ENCODE peak calls at places on chromosomes 16 and 17, in ten cellular contexts. E is GM12891, O is stomach, M is transverse colon, D is breast epithelium, K is HCT116, C is esophagus muscularis mucosa, S is spleen, F is sigmoid colon, H is endothelial cell of umbilical vein. R is an unnamed sample.

GRCh38 chr16:87723224-87723619 is 42.6 kb downstream of the KLHDC4 start:
- DNase-seq in E (peak), O (peak), M (peak), D (no peak), K (no peak), C (no peak), S (peak), F (no peak), H (peak), R (no peak)

GRCh38 chr17:37781451-37781850 is 36.6 kb upstream of the HNF1B start:
- DNase-seq in E (no peak), O (no peak), M (no peak), D (no peak), K (no peak), C (no peak), S (no peak), F (no peak), H (no peak), R (no peak)

GRCh38 chr17:76630151-76630550 is 13.4 kb downstream of the ST6GALNAC1 start:
- DNase-seq in E (no peak), O (no peak), M (no peak), D (no peak), K (no peak), C (no peak), S (no peak), F (no peak), H (no peak), R (peak)

GRCh38 chr16:69482410-69482951 is 58.1 kb downstream of the CYB5B start:
- DNase-seq in E (no peak), O (peak), M (no peak), D (peak), K (no peak), C (no peak), S (no peak), F (peak), H (peak), R (no peak)

GRCh38 chr17:19457830-19458271 is 46.8 kb downstream of the RNF112 start:
- DNase-seq in E (no peak), O (no peak), M (no peak), D (no peak), K (no peak), C (no peak), S (peak), F (no peak), H (no peak), R (peak)

GRCh38 chr17:65359016-65359415 is 202.4 kb downstream of the AXIN2 start:
- DNase-seq in E (no peak), O (no peak), M (no peak), D (no peak), K (peak), C (no peak), S (no peak), F (no peak), H (peak), R (no peak)

GRCh38 chr17:28747046-28747691 is 3.4 kb downstream of the TRAF4 start:
- DNase-seq in E (no peak), O (peak), M (peak), D (peak), K (no peak), C (no peak), S (peak), F (no peak), H (peak), R (peak)

GRCh38 chr16:81480856-81481821 is 36.5 kb downstream of the CMIP start:
- DNase-seq in E (peak), O (peak), M (peak), D (no peak), K (no peak), C (no peak), S (peak), F (peak), H (no peak), R (no peak)

GRCh38 chr17:45006927-45007461 is 38.9 kb upstream of the C1QL1 start:
- DNase-seq in E (no peak), O (no peak), M (no peak), D (no peak), K (no peak), C (no peak), S (no peak), F (no peak), H (no peak), R (peak)

GRCh38 chr17:27256225-27257030 is 37.5 kb upstream of the WSB1 start:
- DNase-seq in E (no peak), O (no peak), M (no peak), D (no peak), K (no peak), C (no peak), S (no peak), F (no peak), H (peak), R (no peak)

GRCh38 chr17:27282054-27282501 is 11.8 kb upstream of the WSB1 start:
- DNase-seq in E (peak), O (no peak), M (no peak), D (no peak), K (no peak), C (no peak), S (no peak), F (no peak), H (no peak), R (no peak)

GRCh38 chr16:30523768-30524574 is 2.4 kb downstream of the ZNF768 start:
- DNase-seq in E (no peak), O (no peak), M (no peak), D (no peak), K (no peak), C (no peak), S (no peak), F (no peak), H (no peak), R (no peak)

GRCh38 chr16:87056551-87056950 is 260.6 kb downstream of the C16orf95 start:
- DNase-seq in E (no peak), O (no peak), M (no peak), D (no peak), K (no peak), C (no peak), S (no peak), F (peak), H (no peak), R (no peak)

GRCh38 chr17:236641-237405 is 55.4 kb upstream of the DOC2B start:
- DNase-seq in E (no peak), O (no peak), M (peak), D (no peak), K (no peak), C (no peak), S (peak), F (peak), H (no peak), R (no peak)

GRCh38 chr17:75591722-75592302 is 4.2 kb downstream of the MYO15B start:
- DNase-seq in E (no peak), O (no peak), M (no peak), D (no peak), K (no peak), C (no peak), S (no peak), F (peak), H (no peak), R (no peak)

GRCh38 chr16:68744744-68745280 is 7.7 kb downstream of the CDH1 start:
- DNase-seq in E (no peak), O (peak), M (peak), D (peak), K (peak), C (no peak), S (no peak), F (no peak), H (no peak), R (peak)

GRCh38 chr16:24990803-24991202 is 24.4 kb downstream of the ARHGAP17 start:
- DNase-seq in E (no peak), O (no peak), M (no peak), D (no peak), K (no peak), C (no peak), S (no peak), F (no peak), H (no peak), R (no peak)

GRCh38 chr17:66945451-66945850 is 19.1 kb upstream of the CACNG4 start:
- DNase-seq in E (no peak), O (no peak), M (no peak), D (peak), K (no peak), C (no peak), S (peak), F (no peak), H (no peak), R (no peak)

GRCh38 chr17:49514374-49514738 is 19.3 kb downstream of the NGFR start:
- DNase-seq in E (no peak), O (no peak), M (no peak), D (peak), K (no peak), C (no peak), S (peak), F (no peak), H (no peak), R (peak)

GRCh38 chr17:5097101-5097834 is 14.4 kb downstream of the ZNF232 start:
- DNase-seq in E (no peak), O (peak), M (peak), D (no peak), K (no peak), C (no peak), S (peak), F (peak), H (no peak), R (peak)

GRCh38 chr17:69468211-69468610 is 53.7 kb downstream of the MAP2K6 start:
- DNase-seq in E (no peak), O (no peak), M (no peak), D (no peak), K (no peak), C (no peak), S (no peak), F (no peak), H (no peak), R (no peak)

GRCh38 chr17:65984299-65984698 is 207.6 kb downstream of the CEP112 start:
- DNase-seq in E (no peak), O (no peak), M (no peak), D (no peak), K (no peak), C (no peak), S (no peak), F (no peak), H (no peak), R (no peak)

GRCh38 chr17:73820686-73821448 is 176.6 kb upstream of the SDK2 start:
- DNase-seq in E (no peak), O (peak), M (peak), D (no peak), K (no peak), C (no peak), S (no peak), F (peak), H (no peak), R (peak)

GRCh38 chr17:5759501-5759925 is 175.2 kb upstream of the NLRP1 start:
- DNase-seq in E (no peak), O (no peak), M (no peak), D (no peak), K (no peak), C (no peak), S (no peak), F (no peak), H (peak), R (no peak)

GRCh38 chr17:63476494-63476856 is 386 bp upstream of the ACE start:
- DNase-seq in E (no peak), O (no peak), M (no peak), D (no peak), K (no peak), C (no peak), S (no peak), F (no peak), H (peak), R (peak)

GRCh38 chr17:70476368-70476767 is 307.0 kb downstream of the KCNJ2 start:
- DNase-seq in E (no peak), O (no peak), M (no peak), D (no peak), K (no peak), C (no peak), S (no peak), F (no peak), H (no peak), R (no peak)

GRCh38 chr16:53745753-53746258 is 41.9 kb downstream of the FTO start:
- DNase-seq in E (no peak), O (no peak), M (no peak), D (no peak), K (peak), C (no peak), S (no peak), F (no peak), H (no peak), R (peak)

GRCh38 chr16:2858245-2859025 is 465 bp upstream of the PRSS22 start:
- DNase-seq in E (no peak), O (peak), M (peak), D (peak), K (peak), C (no peak), S (no peak), F (no peak), H (no peak), R (peak)

GRCh38 chr17:78377858-78378224 is 608 bp upstream of the PGS1 start:
- DNase-seq in E (no peak), O (no peak), M (no peak), D (no peak), K (no peak), C (no peak), S (peak), F (no peak), H (no peak), R (no peak)

GRCh38 chr16:61798741-61799140 is 237.5 kb downstream of the CDH8 start:
- DNase-seq in E (no peak), O (no peak), M (no peak), D (no peak), K (no peak), C (no peak), S (no peak), F (no peak), H (no peak), R (no peak)

GRCh38 chr17:29563816-29564215 is 3.0 kb downstream of the ABHD15 start:
- DNase-seq in E (no peak), O (peak), M (no peak), D (no peak), K (no peak), C (no peak), S (peak), F (no peak), H (no peak), R (no peak)

GRCh38 chr16:74567901-74568300 is 39.0 kb downstream of the GLG1 start:
- DNase-seq in E (no peak), O (no peak), M (no peak), D (no peak), K (no peak), C (no peak), S (no peak), F (no peak), H (no peak), R (no peak)

GRCh38 chr17:28174352-28175046 is 132.0 kb downstream of the NLK start:
- DNase-seq in E (peak), O (no peak), M (no peak), D (no peak), K (no peak), C (no peak), S (no peak), F (no peak), H (peak), R (no peak)

GRCh38 chr17:61809816-61810392 is 53.4 kb downstream of the BRIP1 start:
- DNase-seq in E (no peak), O (no peak), M (no peak), D (no peak), K (no peak), C (no peak), S (no peak), F (no peak), H (no peak), R (no peak)

GRCh38 chr17:51999654-52000053 is 158.9 kb downstream of the CA10 start:
- DNase-seq in E (no peak), O (no peak), M (no peak), D (no peak), K (no peak), C (no peak), S (no peak), F (no peak), H (no peak), R (no peak)

GRCh38 chr17:51992864-51993413 is 165.6 kb downstream of the CA10 start:
- DNase-seq in E (no peak), O (no peak), M (no peak), D (no peak), K (no peak), C (no peak), S (no peak), F (no peak), H (no peak), R (no peak)

GRCh38 chr17:51997723-51998122 is 160.8 kb downstream of the CA10 start:
- DNase-seq in E (no peak), O (no peak), M (no peak), D (no peak), K (no peak), C (no peak), S (no peak), F (no peak), H (no peak), R (no peak)

GRCh38 chr17:51995797-51996403 is 162.6 kb downstream of the CA10 start:
- DNase-seq in E (no peak), O (no peak), M (no peak), D (no peak), K (no peak), C (no peak), S (no peak), F (no peak), H (no peak), R (peak)
- TF ChIP-seq POLR2AphosphoS5 in E (no peak), O (no peak), M (no peak), D (no peak), K (no peak), C (no peak), S (no peak), F (no peak), H (no peak), R (no peak)

DNA sequence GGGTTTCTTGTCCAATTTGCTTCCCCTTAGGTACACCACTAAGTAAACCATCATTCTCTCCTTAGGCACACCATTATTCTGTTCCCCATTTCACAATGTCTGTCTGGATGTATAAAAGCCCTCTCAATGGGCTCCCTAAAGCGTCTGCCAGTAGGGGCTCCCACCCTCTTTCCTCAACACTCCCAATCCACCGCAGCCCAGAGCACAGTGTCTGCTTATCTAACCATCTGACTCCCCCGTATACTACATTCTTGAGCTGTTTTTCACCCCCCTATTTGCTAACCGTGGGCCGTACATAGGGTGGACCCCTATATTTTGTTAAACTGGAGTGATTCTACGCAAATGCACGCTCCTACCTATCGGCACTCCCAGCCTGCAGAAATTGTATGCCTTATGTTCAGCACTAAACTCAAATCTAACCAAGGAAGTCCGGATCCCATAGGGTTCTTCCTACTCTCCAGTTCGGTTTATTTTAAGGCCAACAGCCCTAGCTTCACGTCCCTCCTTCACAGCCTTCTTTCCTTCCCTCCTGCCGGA is 674 bp upstream of the PSMD3 start:
- DNase-seq in E (no peak), O (no peak), M (peak), D (no peak), K (no peak), C (no peak), S (no peak), F (no peak), H (no peak), R (peak)
- TF ChIP-seq POLR2AphosphoS5 in E (no peak), O (no peak), M (no peak), D (no peak), K (no peak), C (no peak), S (no peak), F (no peak), H (no peak), R (peak)

GRCh38 chr16:7206469-7206868 is 126.2 kb upstream of the RBFOX1 start:
- DNase-seq in E (no peak), O (no peak), M (no peak), D (no peak), K (no peak), C (no peak), S (no peak), F (no peak), H (no peak), R (no peak)
- TF ChIP-seq POLR2AphosphoS5 in E (no peak), O (no peak), M (no peak), D (no peak), K (no peak), C (no peak), S (no peak), F (no peak), H (no peak), R (no peak)

GRCh38 chr16:52631711-52632110 is 84.8 kb upstream of the TOX3 start:
- DNase-seq in E (no peak), O (no peak), M (no peak), D (no peak), K (no peak), C (no peak), S (no peak), F (no peak), H (no peak), R (no peak)

GRCh38 chr16:52634528-52634927 is 87.6 kb upstream of the TOX3 start:
- DNase-seq in E (no peak), O (no peak), M (no peak), D (no peak), K (no peak), C (no peak), S (no peak), F (no peak), H (no peak), R (no peak)

GRCh38 chr16:52630711-52631110 is 83.8 kb upstream of the TOX3 start:
- DNase-seq in E (no peak), O (no peak), M (no peak), D (no peak), K (no peak), C (no peak), S (no peak), F (no peak), H (no peak), R (no peak)

GRCh38 chr16:52633230-52633629 is 86.3 kb upstream of the TOX3 start:
- DNase-seq in E (no peak), O (no peak), M (no peak), D (no peak), K (no peak), C (no peak), S (no peak), F (no peak), H (no peak), R (no peak)

GRCh38 chr16:52634101-52634500 is 87.2 kb upstream of the TOX3 start:
- DNase-seq in E (no peak), O (no peak), M (no peak), D (no peak), K (no peak), C (no peak), S (no peak), F (no peak), H (no peak), R (no peak)
- TF ChIP-seq POLR2AphosphoS5 in E (no peak), O (no peak), M (no peak), D (no peak), K (no peak), C (no peak), S (no peak), F (no peak), H (no peak), R (no peak)

GRCh38 chr16:84562174-84562815 is 55.6 kb downstream of the COTL1 start:
- DNase-seq in E (peak), O (no peak), M (peak), D (no peak), K (no peak), C (no peak), S (peak), F (no peak), H (no peak), R (no peak)

GRCh38 chr16:84561291-84561690 is 56.6 kb downstream of the COTL1 start:
- DNase-seq in E (no peak), O (no peak), M (no peak), D (no peak), K (no peak), C (no peak), S (peak), F (no peak), H (no peak), R (peak)

GRCh38 chr16:84563316-84563715 is 54.6 kb downstream of the COTL1 start:
- DNase-seq in E (no peak), O (no peak), M (no peak), D (no peak), K (no peak), C (no peak), S (peak), F (no peak), H (no peak), R (no peak)

GRCh38 chr16:84565669-84566495 is 52.0 kb downstream of the COTL1 start:
- DNase-seq in E (no peak), O (no peak), M (no peak), D (no peak), K (no peak), C (no peak), S (peak), F (no peak), H (no peak), R (no peak)

DNA sequence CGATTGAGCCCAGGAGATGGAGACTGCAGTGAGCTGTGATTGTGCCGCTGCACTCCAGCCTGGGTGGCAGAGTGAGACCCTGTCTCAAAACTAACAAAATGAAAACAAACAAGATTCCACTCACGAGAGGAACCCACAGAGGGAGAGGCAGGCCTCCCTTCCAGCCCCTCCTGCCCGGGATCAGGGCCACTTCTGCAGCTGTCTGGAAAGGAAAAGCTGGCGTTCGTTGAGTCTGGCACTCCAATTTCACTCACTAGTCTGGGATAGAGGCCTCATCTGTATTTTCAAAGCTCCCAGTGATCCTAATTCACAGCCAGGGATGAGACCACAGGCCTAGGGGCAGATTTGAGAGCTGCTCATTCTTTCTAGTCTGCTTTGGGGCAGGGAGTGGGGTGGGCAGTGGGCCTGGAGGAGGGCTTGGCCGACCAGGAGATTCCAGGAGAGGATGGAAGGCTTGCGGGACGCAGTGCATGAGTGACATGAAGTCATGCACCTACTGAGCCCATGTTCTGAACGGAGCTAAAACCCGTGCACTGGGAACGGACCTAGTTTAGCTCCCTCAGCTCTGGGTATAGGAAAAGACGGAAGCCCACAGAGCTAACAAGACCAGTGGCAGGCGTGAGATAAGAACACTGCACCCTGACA is 54.0 kb downstream of the COTL1 start:
- DNase-seq in E (no peak), O (no peak), M (no peak), D (no peak), K (no peak), C (no peak), S (peak), F (no peak), H (no peak), R (no peak)
- TF ChIP-seq POLR2AphosphoS5 in E (no peak), O (no peak), M (no peak), D (no peak), K (no peak), C (no peak), S (no peak), F (no peak), H (no peak), R (no peak)

GRCh38 chr16:77877712-77878111 is 89.3 kb downstream of the VAT1L start:
- DNase-seq in E (no peak), O (no peak), M (no peak), D (no peak), K (peak), C (no peak), S (no peak), F (no peak), H (peak), R (no peak)
- TF ChIP-seq POLR2AphosphoS5 in E (no peak), O (no peak), M (no peak), D (no peak), K (no peak), C (no peak), S (no peak), F (no peak), H (peak), R (no peak)